ENCODE peak calls at places on chromosomes 4 and X, in six cellular contexts. Z, Y, L, A, T and W are unnamed samples.
A peak's percentile ranks its signal among the peaks of the same experiment; 100 is the strongest.

GRCh38 chrX:7164174-7164573 is 16.2 kb upstream of the PUDP start:
- DNase-seq in Z (no peak), Y (no peak), L (no peak), A (no peak), T (no peak), W (no peak)

GRCh38 chr4:163948920-163949455 is 454.5 kb downstream of the TMA16 start:
- DNase-seq in Z (no peak), Y (no peak), L (no peak), A (no peak), T (no peak), W (no peak)

GRCh38 chr4:6420036-6420435 is 52.4 kb downstream of the PPP2R2C start:
- DNase-seq in Z (no peak), Y (no peak), L (no peak), A (no peak), T (no peak), W (no peak)

GRCh38 chr4:150578745-150579470 is 3.0 kb upstream of the MAB21L2 start:
- DNase-seq in Z (no peak), Y (no peak), L (no peak), A (no peak), T (peak; percentile 57), W (no peak)

GRCh38 chrX:9055354-9055753 is 21.4 kb upstream of the FAM9B start:
- DNase-seq in Z (no peak), Y (no peak), L (no peak), A (no peak), T (no peak), W (no peak)

GRCh38 chrX:13029831-13030771 is 14.3 kb downstream of the FAM9C start:
- DNase-seq in Z (no peak), Y (no peak), L (no peak), A (no peak), T (no peak), W (no peak)

GRCh38 chr4:92488496-92488895 is 184.7 kb downstream of the GRID2 start:
- DNase-seq in Z (no peak), Y (no peak), L (no peak), A (no peak), T (no peak), W (no peak)

GRCh38 chr4:138217567-138217966 is 24.6 kb downstream of the SLC7A11 start:
- DNase-seq in Z (no peak), Y (no peak), L (no peak), A (no peak), T (no peak), W (no peak)

GRCh38 chr4:95095352-95095974 is 337.7 kb downstream of the BMPR1B start:
- DNase-seq in Z (peak; percentile 62), Y (peak; percentile 66), L (no peak), A (peak; percentile 41), T (peak; percentile 59), W (no peak)

GRCh38 chr4:112315446-112315845 is 18.3 kb downstream of the ALPK1 start:
- DNase-seq in Z (no peak), Y (no peak), L (no peak), A (no peak), T (no peak), W (no peak)

GRCh38 chr4:105389167-105389566 is 84.7 kb downstream of the PPA2 start:
- DNase-seq in Z (no peak), Y (peak; percentile 16), L (no peak), A (no peak), T (peak; percentile 48), W (no peak)

GRCh38 chr4:114694770-114695169 is 96.2 kb downstream of the UGT8 start:
- DNase-seq in Z (peak; percentile 43), Y (peak; percentile 19), L (no peak), A (peak; percentile 61), T (peak; percentile 28), W (no peak)

GRCh38 chr4:144647095-144647959 is 1.4 kb downstream of the HHIP start:
- DNase-seq in Z (peak; percentile 53), Y (no peak), L (no peak), A (no peak), T (peak; percentile 51), W (no peak)

GRCh38 chr4:42048394-42048793 is 58.1 kb downstream of the SLC30A9 start:
- DNase-seq in Z (peak; percentile 94), Y (peak; percentile 38), L (peak; percentile 50), A (no peak), T (peak; percentile 94), W (peak; percentile 18)

GRCh38 chrX:11687157-11687556 is 21.4 kb upstream of the ARHGAP6 start:
- DNase-seq in Z (peak; percentile 20), Y (no peak), L (no peak), A (no peak), T (no peak), W (no peak)

GRCh38 chr4:3809028-3809427 is 42.8 kb downstream of the ADRA2C start:
- DNase-seq in Z (no peak), Y (no peak), L (no peak), A (no peak), T (no peak), W (no peak)

GRCh38 chrX:48864210-48864609 is 28.8 kb upstream of the PCSK1N start:
- DNase-seq in Z (peak; percentile 36), Y (peak; percentile 32), L (no peak), A (no peak), T (peak; percentile 62), W (no peak)

GRCh38 chr4:40918330-40918729 is 168.6 kb downstream of the NSUN7 start:
- DNase-seq in Z (peak; percentile 87), Y (peak; percentile 92), L (peak; percentile 56), A (no peak), T (peak; percentile 84), W (no peak)

GRCh38 chr4:40915318-40916217 is 165.8 kb downstream of the NSUN7 start:
- DNase-seq in Z (peak; percentile 66), Y (peak; percentile 46), L (peak; percentile 21), A (no peak), T (peak; percentile 57), W (no peak)

GRCh38 chr4:40916218-40916555 is 166.4 kb downstream of the NSUN7 start:
- DNase-seq in Z (peak; percentile 93), Y (peak; percentile 87), L (peak; percentile 67), A (no peak), T (peak; percentile 77), W (no peak)

GRCh38 chr4:40912455-40913055 is 162.8 kb downstream of the NSUN7 start:
- DNase-seq in Z (no peak), Y (peak; percentile 65), L (peak; percentile 19), A (no peak), T (peak; percentile 71), W (no peak)

GRCh38 chr4:40916880-40917279 is 167.1 kb downstream of the NSUN7 start:
- DNase-seq in Z (peak; percentile 57), Y (peak; percentile 22), L (no peak), A (peak; percentile 41), T (no peak), W (no peak)
- TF ChIP-seq CTCF in Z (peak; percentile 46), Y (peak; percentile 49), L (no peak), A (peak; percentile 72), T (peak; percentile 2), W (peak; percentile 70)

GRCh38 chr4:157221895-157222763 is 1.6 kb downstream of the GRIA2 start:
- DNase-seq in Z (no peak), Y (no peak), L (no peak), A (no peak), T (no peak), W (no peak)

GRCh38 chr4:157221426-157221894 is 932 bp downstream of the GRIA2 start:
- DNase-seq in Z (no peak), Y (no peak), L (no peak), A (no peak), T (no peak), W (no peak)

GRCh38 chr4:157222764-157223145 is 2.2 kb downstream of the GRIA2 start:
- DNase-seq in Z (no peak), Y (no peak), L (no peak), A (no peak), T (no peak), W (no peak)

GRCh38 chr4:157217708-157218107 is 2.8 kb upstream of the GRIA2 start:
- DNase-seq in Z (peak; percentile 44), Y (peak; percentile 20), L (no peak), A (peak; percentile 1), T (peak; percentile 13), W (no peak)

DNA sequence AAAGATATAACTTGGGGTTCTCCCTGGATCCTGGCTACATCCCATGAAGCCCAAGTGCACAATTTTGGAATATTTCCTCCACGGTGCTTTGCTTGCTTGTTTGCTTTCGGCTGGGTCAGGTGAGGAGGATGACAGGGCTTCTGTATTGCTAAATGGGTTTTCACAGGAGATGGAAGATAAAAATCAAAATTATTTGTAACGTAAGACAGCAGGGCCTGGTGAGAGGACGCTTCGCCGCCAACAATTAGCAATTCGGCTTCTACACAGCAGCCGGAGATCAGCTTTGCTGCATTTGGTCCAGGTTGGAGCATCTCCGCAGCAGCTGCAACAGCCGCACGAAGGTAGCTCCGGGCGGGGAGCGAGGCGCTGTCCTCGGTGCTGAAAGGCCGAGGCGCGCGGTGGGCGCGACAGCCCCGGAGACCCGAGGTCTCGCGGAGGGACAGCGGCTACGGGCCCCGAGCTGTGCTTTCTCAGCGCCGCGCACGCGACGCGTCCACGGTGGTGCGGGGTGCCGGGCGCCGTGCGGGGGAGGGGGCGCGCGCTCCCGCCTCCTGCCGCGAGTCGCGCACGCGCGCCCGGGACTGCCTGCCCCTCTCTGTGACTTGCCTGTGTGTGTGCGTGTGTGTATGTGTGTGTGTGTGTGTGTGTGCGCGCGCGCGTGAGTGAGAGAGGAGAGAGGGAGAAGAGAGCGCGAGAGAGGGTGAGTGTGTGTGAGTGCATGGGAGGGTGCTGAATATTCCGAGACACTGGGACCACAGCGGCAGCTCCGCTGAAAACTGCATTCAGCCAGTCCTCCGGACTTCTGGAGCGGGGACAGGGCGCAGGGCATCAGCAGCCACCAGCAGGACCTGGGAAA is at the start of gene GRIA2:
- DNase-seq in Z (peak; percentile 47), Y (peak; percentile 33), L (no peak), A (no peak), T (peak; percentile 54), W (no peak)
- H3K4me3 ChIP-seq in Z (no peak within 1 kb of the TSS), Y (peak within 1 kb of the TSS; percentile 28), L (peak within 1 kb of the TSS; percentile 29), A (no peak within 1 kb of the TSS), T (peak within 1 kb of the TSS; percentile 37), W (peak within 1 kb of the TSS; percentile 31)

GRCh38 chr4:9812530-9813340 is 31.3 kb downstream of the DRD5 start:
- DNase-seq in Z (peak; percentile 3), Y (peak; percentile 6), L (no peak), A (no peak), T (no peak), W (no peak)
- TF ChIP-seq CTCF in Z (no peak), Y (no peak), L (no peak), A (no peak), T (no peak), W (no peak)

GRCh38 chr4:7537853-7538252 is 103.1 kb upstream of the PSAPL1 start:
- DNase-seq in Z (no peak), Y (no peak), L (no peak), A (no peak), T (no peak), W (no peak)
- H3K4me3 ChIP-seq in Z (no peak overlapping the region), Y (no peak overlapping the region), L (no peak overlapping the region), A (no peak overlapping the region), T (no peak overlapping the region), W (no peak overlapping the region)

GRCh38 chr4:134544303-134544761 is 342.7 kb upstream of the PABPC4L start:
- DNase-seq in Z (peak; percentile 1), Y (peak; percentile 24), L (no peak), A (no peak), T (no peak), W (peak; percentile 27)

GRCh38 chr4:134540588-134540987 is 339.0 kb upstream of the PABPC4L start:
- DNase-seq in Z (no peak), Y (no peak), L (no peak), A (no peak), T (no peak), W (no peak)

GRCh38 chr4:134539729-134540231 is 338.2 kb upstream of the PABPC4L start:
- DNase-seq in Z (no peak), Y (no peak), L (no peak), A (no peak), T (no peak), W (no peak)
- TF ChIP-seq CTCF in Z (no peak), Y (no peak), L (no peak), A (no peak), T (no peak), W (no peak)